ENCODE peak calls at places on chromosome 21, in five cellular contexts. Z is AG04450, S is AG09309, A is iPS DF 6.9, Q is neuronal stem cell. M is an unnamed sample.

GRCh38 chr21:40136571-40136970 is 269.3 kb downstream of the PCP4 start:
- DNase-seq in Q (no peak), Z (no peak), S (no peak), A (no peak), M (no peak)

GRCh38 chr21:37364722-37365121 is 1.9 kb upstream of the DYRK1A start:
- DNase-seq in A (no peak), S (no peak), Q (no peak), Z (no peak), M (no peak)

GRCh38 chr21:32921632-32922230 is 104.0 kb upstream of the OLIG2 start:
- DNase-seq in Q (no peak), A (peak; percentile 31), S (no peak), Z (no peak), M (no peak)

GRCh38 chr21:31879911-31880310 is 7.1 kb downstream of the HUNK start:
- DNase-seq in S (no peak), Z (no peak), A (no peak), Q (no peak), M (no peak)

GRCh38 chr21:39849014-39849655 is 18.1 kb upstream of the PCP4 start:
- DNase-seq in Z (no peak), S (no peak), A (no peak), Q (no peak), M (no peak)

GRCh38 chr21:17612565-17613241 is at the start of gene BTG3:
- DNase-seq in Z (peak; percentile 45), A (peak; percentile 25), Q (peak; percentile 76), S (peak; percentile 2), M (peak; percentile 73)

GRCh38 chr21:28333455-28334108 is 659.1 kb downstream of the LTN1 start:
- DNase-seq in S (peak; percentile 61), A (no peak), Z (peak; percentile 10), Q (no peak), M (peak; percentile 87)

GRCh38 chr21:28337319-28337718 is 655.4 kb downstream of the LTN1 start:
- DNase-seq in S (peak; percentile 51), Q (no peak), Z (peak; percentile 34), A (no peak), M (peak; percentile 82)

GRCh38 chr21:25560151-25560783 is 47.0 kb downstream of the MRPL39 start:
- DNase-seq in Z (no peak), A (no peak), S (no peak), Q (no peak), M (no peak)

GRCh38 chr21:25885405-25885804 is 150.6 kb downstream of the GABPA start:
- DNase-seq in Z (no peak), Q (no peak), A (no peak), S (no peak), M (peak; percentile 49)

GRCh38 chr21:32226444-32226843 is 52.4 kb downstream of the MIS18A start:
- DNase-seq in Q (no peak), S (no peak), Z (no peak), A (no peak), M (no peak)

GRCh38 chr21:25107708-25108107 is 499.6 kb downstream of the MRPL39 start:
- DNase-seq in S (no peak), Q (no peak), Z (peak; percentile 72), A (no peak), M (peak; percentile 74)

GRCh38 chr21:21324297-21324696 is 326.1 kb downstream of the NCAM2 start:
- DNase-seq in A (no peak), Q (no peak), Z (no peak), S (no peak), M (no peak)

GRCh38 chr21:46569071-46569470 is 35.8 kb downstream of the S100B start:
- DNase-seq in Q (no peak), Z (no peak), S (peak; percentile 16), A (no peak), M (peak; percentile 28)

GRCh38 chr21:37414292-37415253 is 48.0 kb downstream of the DYRK1A start:
- DNase-seq in Q (no peak), Z (no peak), S (no peak), A (no peak), M (no peak)

GRCh38 chr21:32475162-32475812 is 62.8 kb downstream of the EVA1C start:
- DNase-seq in Z (no peak), A (no peak), Q (no peak), S (peak; percentile 82), M (peak; percentile 86)

GRCh38 chr21:28148400-28149064 is 844.1 kb downstream of the LTN1 start:
- DNase-seq in S (no peak), Z (no peak), Q (no peak), A (no peak), M (peak; percentile 72)

DNA sequence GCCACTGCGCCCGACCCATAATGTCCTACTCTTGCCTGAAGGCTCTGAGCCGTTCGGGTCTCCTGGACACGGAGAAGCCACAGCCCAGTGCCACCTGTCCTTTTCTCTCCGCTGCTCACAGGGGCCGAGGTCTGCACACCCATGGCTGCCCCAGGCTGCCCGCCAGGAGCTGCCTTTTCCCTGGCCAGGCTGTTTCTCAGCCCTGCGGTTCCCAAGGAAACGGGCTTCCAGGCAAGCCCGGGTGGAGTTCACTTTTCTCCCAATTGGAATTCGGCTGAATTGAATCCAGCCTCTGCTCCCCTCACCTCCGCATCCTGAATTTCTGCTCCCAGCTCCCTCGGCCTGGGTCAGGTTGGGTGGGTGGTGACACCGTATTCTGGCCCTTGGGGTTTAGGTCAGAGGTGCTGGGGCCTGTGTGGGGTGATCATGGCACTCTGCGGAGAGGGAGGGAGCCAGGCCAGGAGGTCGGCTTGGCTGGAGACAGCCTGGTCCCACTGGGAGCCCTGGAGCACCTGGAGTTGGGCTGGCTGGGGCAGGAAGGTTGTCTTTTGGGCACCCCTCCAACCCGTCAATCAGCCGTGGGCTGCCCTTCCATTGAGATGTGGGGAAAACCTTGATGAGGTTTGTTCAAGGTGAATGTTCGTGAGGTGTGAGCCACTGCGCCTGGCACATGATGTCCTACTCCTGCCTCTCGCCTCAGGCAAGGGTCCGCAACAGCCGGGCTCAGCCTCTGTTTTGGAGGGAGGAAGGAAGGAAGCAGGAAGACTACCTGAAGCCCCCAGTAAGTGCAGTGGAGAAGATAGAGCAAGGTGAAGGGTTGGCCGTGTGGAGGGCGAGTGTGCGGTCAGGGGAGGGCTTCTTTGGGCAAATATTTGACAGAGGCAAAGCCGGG is 25.1 kb downstream of the RRP1 start:
- DNase-seq in Z (no peak), S (no peak), A (no peak), Q (no peak), M (no peak)
- H3K4me3 ChIP-seq in Z (no peak overlapping the region), S (no peak overlapping the region), A (no peak overlapping the region), Q (no peak overlapping the region), M (no peak overlapping the region)

GRCh38 chr21:14074177-14074576 is 136.6 kb downstream of the LIPI start:
- DNase-seq in S (no peak), A (no peak), Q (no peak), Z (no peak), M (no peak)

GRCh38 chr21:14071902-14072734 is 138.6 kb downstream of the LIPI start:
- DNase-seq in Q (no peak), Z (no peak), A (no peak), S (no peak), M (no peak)

GRCh38 chr21:14070968-14071367 is 139.8 kb downstream of the LIPI start:
- DNase-seq in Z (no peak), Q (no peak), S (no peak), A (no peak), M (no peak)

GRCh38 chr21:14073615-14074014 is 137.1 kb downstream of the LIPI start:
- DNase-seq in Q (no peak), S (no peak), A (no peak), Z (no peak), M (no peak)

GRCh38 chr21:14072761-14073535 is 137.8 kb downstream of the LIPI start:
- DNase-seq in S (no peak), Z (no peak), Q (no peak), A (no peak), M (no peak)
- H3K4me3 ChIP-seq in S (no peak overlapping the region), Z (no peak overlapping the region), Q (no peak overlapping the region), A (no peak overlapping the region), M (no peak overlapping the region)

DNA sequence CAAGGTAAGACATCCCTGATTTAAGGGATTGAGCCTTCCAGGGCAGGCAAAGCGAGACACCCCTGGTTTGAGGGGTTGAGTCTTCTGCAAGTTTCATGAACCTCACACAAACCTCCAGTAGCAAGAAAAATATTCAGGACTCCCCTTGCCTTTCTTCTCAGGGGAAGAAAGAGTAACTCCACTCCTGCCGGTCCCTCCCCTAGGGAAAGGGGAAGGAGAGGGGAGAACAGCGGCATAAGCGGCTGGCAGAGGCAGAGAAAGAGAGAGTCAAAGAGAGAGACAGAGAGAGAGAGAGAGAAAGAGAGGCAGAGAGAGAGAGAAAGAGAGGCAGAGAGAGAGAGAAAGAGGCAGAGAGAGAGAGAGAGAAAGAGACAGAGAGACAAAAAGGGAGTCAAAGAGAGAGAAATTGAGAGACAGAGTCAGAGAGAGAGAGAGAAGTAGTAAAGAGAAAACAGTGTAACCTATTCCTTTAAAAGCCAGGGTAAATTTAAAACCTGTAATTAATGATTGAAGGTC is 29.5 kb upstream of the CBR3 start:
- DNase-seq in S (no peak), Q (no peak), Z (no peak), A (no peak), M (no peak)
- H3K4me3 ChIP-seq in S (no peak overlapping the region), Q (no peak overlapping the region), Z (no peak overlapping the region), A (peak overlapping the region; percentile 54), M (no peak overlapping the region)

DNA sequence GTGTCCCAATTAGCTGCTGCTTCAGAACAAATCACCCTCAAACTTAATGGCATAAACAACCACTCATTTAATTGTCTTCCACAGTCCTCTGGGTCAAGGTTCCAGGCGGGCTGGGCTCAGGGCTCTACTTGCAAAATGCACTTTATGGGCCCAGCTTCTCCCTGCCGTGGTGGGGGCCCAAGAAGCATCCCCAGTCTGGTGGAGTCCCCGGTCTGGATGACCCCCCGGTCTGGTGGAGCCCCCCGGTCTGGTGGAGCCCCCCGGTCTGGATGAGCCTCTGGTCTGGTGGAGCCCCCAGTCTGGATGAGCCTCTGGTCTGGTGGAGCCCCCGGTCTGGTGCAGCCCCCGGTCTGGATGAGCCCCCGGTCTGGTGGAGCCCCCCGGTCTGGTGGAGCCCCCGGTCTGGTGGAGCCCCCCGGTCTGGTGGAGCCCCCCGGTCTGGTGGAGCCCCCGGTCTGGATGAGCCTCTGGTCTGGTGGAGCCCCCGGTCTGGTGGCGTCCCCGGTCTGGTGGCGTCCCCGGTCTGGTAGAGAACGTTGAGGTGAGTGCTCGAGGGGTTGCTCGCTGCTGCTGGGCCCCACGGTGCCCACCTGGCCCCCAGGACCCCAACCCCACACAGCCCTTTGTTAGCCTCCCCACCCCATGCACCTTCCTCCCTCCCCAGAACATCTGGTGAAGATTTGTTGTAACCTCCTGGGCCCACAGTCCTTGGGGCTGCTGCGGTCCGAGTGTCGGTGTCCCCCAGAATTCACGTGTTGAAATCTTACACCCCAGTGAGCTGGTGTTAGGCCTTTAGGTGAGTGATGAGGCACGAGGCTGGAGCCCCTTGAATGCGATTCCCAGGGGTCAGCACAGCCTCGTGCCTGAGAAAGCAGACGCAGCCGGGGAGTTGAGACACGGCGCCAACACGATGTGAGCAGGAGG is 33.8 kb downstream of the POFUT2 start:
- DNase-seq in S (no peak), Q (no peak), A (no peak), Z (no peak), M (no peak)
- H3K4me3 ChIP-seq in S (no peak overlapping the region), Q (no peak overlapping the region), A (no peak overlapping the region), Z (no peak overlapping the region), M (no peak overlapping the region)

GRCh38 chr21:42235593-42235992 is 16.7 kb downstream of the ABCG1 start:
- DNase-seq in S (no peak), Z (no peak), A (no peak), Q (no peak), M (no peak)
- H3K4me3 ChIP-seq in S (no peak overlapping the region), Z (no peak overlapping the region), A (no peak overlapping the region), Q (no peak overlapping the region), M (no peak overlapping the region)

M was measured in cardiac fibroblast.